ENCODE peak calls at places on chromosomes 11 and 22, in ten cellular contexts. O is brain microvascular endothelial cell; S is GM23338; U is PC-3; Z is astrocyte; P is thoracic aorta; A is Peyer's patch; D is lower lobe of right lung; F is transverse colon; V is CD8-positive, alpha-beta memory T cell. B is an unnamed sample.

GRCh38 chr11:56783448-56784041 is 35.0 kb upstream of the OR9G4 start:
- DNase-seq in O (peak), S (peak), U (peak), Z (peak), P (no peak), A (no peak), D (no peak), F (no peak), V (no peak), B (no peak)

GRCh38 chr11:64545605-64546004 is 45.4 kb upstream of the SLC22A12 start:
- DNase-seq in O (peak), S (no peak), U (peak), Z (peak), P (no peak), A (no peak), D (peak), F (no peak), V (no peak), B (no peak)

GRCh38 chr22:24325105-24325757 is 54.6 kb downstream of the SPECC1L start:
- DNase-seq in O (peak), S (peak), U (peak), Z (peak), P (no peak), A (no peak), D (no peak), F (no peak), V (no peak), B (no peak)

GRCh38 chr11:121886005-121886739 is 229.8 kb downstream of the BLID start:
- DNase-seq in O (no peak), S (no peak), U (no peak), Z (no peak), P (no peak), A (no peak), D (no peak), F (no peak), V (no peak), B (no peak)

GRCh38 chr22:24763872-24764485 is 10.5 kb downstream of the PIWIL3 start:
- DNase-seq in O (no peak), S (peak), U (no peak), Z (no peak), P (no peak), A (no peak), D (no peak), F (no peak), V (no peak), B (no peak)

GRCh38 chr22:36687516-36687915 is 16.0 kb downstream of the CACNG2 start:
- DNase-seq in O (no peak), S (no peak), U (no peak), Z (no peak), P (no peak), A (no peak), D (no peak), F (no peak), V (no peak), B (no peak)

GRCh38 chr11:108538022-108538424 is 39.8 kb upstream of the POGLUT3 start:
- DNase-seq in O (no peak), S (no peak), U (no peak), Z (no peak), P (no peak), A (peak), D (peak), F (peak), V (no peak), B (no peak)

GRCh38 chr11:87454246-87454645 is 416.5 kb downstream of the TMEM135 start:
- DNase-seq in O (peak), S (no peak), U (peak), Z (no peak), P (no peak), A (no peak), D (no peak), F (peak), V (no peak), B (no peak)

GRCh38 chr11:133531450-133531849 is 851 bp downstream of the OPCML start:
- DNase-seq in O (no peak), S (peak), U (no peak), Z (no peak), P (no peak), A (no peak), D (no peak), F (no peak), V (no peak), B (no peak)

GRCh38 chr22:37807410-37808293 is at the start of gene GCAT:
- DNase-seq in O (peak), S (peak), U (peak), Z (peak), P (peak), A (peak), D (peak), F (peak), V (peak), B (peak)

GRCh38 chr22:49289822-49290221 is 537.9 kb downstream of the BRD1 start:
- DNase-seq in O (no peak), S (no peak), U (no peak), Z (no peak), P (no peak), A (no peak), D (no peak), F (no peak), V (no peak), B (no peak)

GRCh38 chr11:124896821-124897391 is 759 bp downstream of the ROBO4 start:
- DNase-seq in O (no peak), S (no peak), U (no peak), Z (no peak), P (no peak), A (no peak), D (no peak), F (no peak), V (no peak), B (no peak)

GRCh38 chr11:62922189-62922589 is 1.0 kb upstream of the CHRM1 start:
- DNase-seq in O (no peak), S (no peak), U (no peak), Z (no peak), P (no peak), A (no peak), D (no peak), F (no peak), V (no peak), B (no peak)

GRCh38 chr11:44709281-44709562 is 17.5 kb upstream of the TSPAN18 start:
- DNase-seq in O (no peak), S (no peak), U (peak), Z (peak), P (no peak), A (peak), D (no peak), F (no peak), V (no peak), B (no peak)

DNA sequence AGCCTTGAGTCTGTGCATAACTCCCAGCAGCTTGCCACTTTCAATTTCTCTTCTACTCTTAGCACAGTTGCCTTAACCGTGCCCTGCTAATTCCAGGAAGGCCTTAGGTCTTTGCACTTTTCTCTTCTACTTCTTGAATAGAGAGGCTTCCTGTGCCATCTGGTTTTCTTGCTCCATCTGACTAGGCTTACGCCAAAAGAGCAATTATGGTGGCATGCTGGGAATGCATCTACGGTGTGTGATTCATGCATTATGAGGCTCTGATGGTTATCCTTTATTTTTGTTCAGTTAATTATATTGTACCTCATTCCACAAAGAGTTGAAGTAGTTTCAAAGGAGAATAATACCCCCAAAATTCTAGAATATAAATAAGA is 29.4 kb downstream of the SIK2 start:
- DNase-seq in O (peak), S (no peak), U (peak), Z (peak), P (no peak), A (no peak), D (no peak), F (no peak), V (no peak), B (no peak)
- H3K27ac ChIP-seq in O (no peak), S (no peak), U (no peak), Z (peak), P (no peak), A (no peak), D (no peak), F (no peak), V (no peak), B (peak)

GRCh38 chr11:58845342-58845741 is 838 bp upstream of the GLYATL2 start:
- DNase-seq in O (no peak), S (no peak), U (no peak), Z (no peak), P (no peak), A (no peak), D (no peak), F (no peak), V (no peak), B (no peak)
- H3K4me3 ChIP-seq in O (no peak), S (no peak), U (no peak), Z (no peak), P (no peak), A (no peak), D (no peak), F (no peak), V (no peak), B (no peak)

GRCh38 chr22:38840129-38840528 is 3.7 kb downstream of the NPTXR start:
- DNase-seq in O (no peak), S (peak), U (no peak), Z (no peak), P (no peak), A (no peak), D (no peak), F (no peak), V (no peak), B (no peak)
- H3K27ac ChIP-seq in O (no peak), S (no peak), U (no peak), Z (no peak), P (no peak), A (no peak), D (no peak), F (no peak), V (no peak), B (no peak)

GRCh38 chr11:21839870-21840269 is 353.0 kb upstream of the ANO5 start:
- DNase-seq in O (no peak), S (no peak), U (no peak), Z (no peak), P (no peak), A (no peak), D (no peak), F (no peak), V (no peak), B (no peak)
- H3K4me3 ChIP-seq in O (no peak), S (no peak), U (no peak), Z (no peak), P (no peak), A (no peak), D (no peak), F (no peak), V (no peak), B (no peak)

GRCh38 chr22:30027791-30028190 is 52.5 kb upstream of the HORMAD2 start:
- DNase-seq in O (no peak), S (no peak), U (no peak), Z (no peak), P (no peak), A (no peak), D (no peak), F (no peak), V (no peak), B (no peak)

GRCh38 chr22:30027169-30027568 is 53.1 kb upstream of the HORMAD2 start:
- DNase-seq in O (no peak), S (no peak), U (peak), Z (no peak), P (no peak), A (peak), D (peak), F (peak), V (no peak), B (no peak)

GRCh38 chr22:30025187-30025586 is 55.1 kb upstream of the HORMAD2 start:
- DNase-seq in O (no peak), S (peak), U (peak), Z (no peak), P (no peak), A (no peak), D (peak), F (no peak), V (no peak), B (no peak)

GRCh38 chr22:30028731-30029130 is 51.5 kb upstream of the HORMAD2 start:
- DNase-seq in O (no peak), S (no peak), U (no peak), Z (no peak), P (no peak), A (no peak), D (no peak), F (no peak), V (no peak), B (no peak)

GRCh38 chr22:30026751-30027150 is 53.5 kb upstream of the HORMAD2 start:
- DNase-seq in O (no peak), S (no peak), U (no peak), Z (no peak), P (no peak), A (no peak), D (no peak), F (no peak), V (no peak), B (no peak)
- H3K27ac ChIP-seq in O (no peak), S (no peak), U (peak), Z (no peak), P (no peak), A (peak), D (peak), F (peak), V (no peak), B (no peak)

GRCh38 chr11:118226781-118227180 is 2.0 kb upstream of the JAML start:
- DNase-seq in O (no peak), S (no peak), U (no peak), Z (no peak), P (no peak), A (no peak), D (no peak), F (no peak), V (no peak), B (no peak)

GRCh38 chr11:118223992-118224391 is 819 bp downstream of the JAML start:
- DNase-seq in O (no peak), S (no peak), U (no peak), Z (no peak), P (no peak), A (no peak), D (no peak), F (no peak), V (no peak), B (no peak)

GRCh38 chr11:118226294-118226693 is 1.5 kb upstream of the JAML start:
- DNase-seq in O (no peak), S (no peak), U (no peak), Z (peak), P (no peak), A (no peak), D (peak), F (no peak), V (no peak), B (no peak)

GRCh38 chr11:118223576-118223975 is 1.2 kb downstream of the JAML start:
- DNase-seq in O (no peak), S (no peak), U (no peak), Z (no peak), P (no peak), A (no peak), D (no peak), F (no peak), V (no peak), B (no peak)

GRCh38 chr11:118224512-118225180 is at the start of gene JAML:
- DNase-seq in O (no peak), S (no peak), U (no peak), Z (no peak), P (no peak), A (peak), D (no peak), F (peak), V (peak), B (peak)
- H3K4me3 ChIP-seq in O (no peak), S (no peak), U (no peak), Z (no peak), P (peak), A (peak), D (peak), F (no peak), V (peak), B (peak)

DNA sequence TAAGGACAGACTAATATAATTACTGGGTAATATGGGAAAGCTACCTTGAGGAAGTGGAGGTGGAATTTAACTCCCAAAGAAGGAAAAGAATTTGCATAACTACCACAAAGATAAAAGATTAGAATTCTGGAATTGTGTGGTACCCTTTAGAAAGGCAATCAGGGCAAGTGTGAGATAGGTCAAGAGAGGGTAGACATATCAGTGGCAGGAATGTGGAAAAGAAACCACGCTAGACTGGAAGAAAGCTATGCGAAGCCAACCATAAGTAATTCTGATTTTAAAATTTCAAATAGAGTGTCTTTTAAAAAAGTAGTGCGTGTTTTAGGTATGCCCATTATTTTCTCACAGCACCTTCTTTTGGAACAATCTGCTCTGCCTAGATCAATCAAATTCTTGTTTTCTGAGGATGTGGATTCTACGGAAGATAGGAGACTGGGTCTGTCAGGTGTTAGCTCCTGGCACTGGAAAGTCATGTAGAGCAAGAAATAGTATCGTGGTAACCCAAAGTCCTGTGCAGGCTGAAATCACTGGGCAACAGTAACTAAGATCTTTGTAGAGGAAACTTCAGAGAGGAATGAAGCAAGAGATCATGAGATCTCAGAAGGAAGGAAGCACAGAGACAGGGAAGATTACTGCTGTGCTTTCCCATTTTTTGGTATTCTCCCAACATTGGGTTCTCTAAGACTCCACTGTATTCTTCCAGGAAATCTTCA is 111.3 kb upstream of the MTMR2 start:
- DNase-seq in O (no peak), S (no peak), U (no peak), Z (no peak), P (no peak), A (no peak), D (no peak), F (no peak), V (no peak), B (no peak)
- H3K27ac ChIP-seq in O (no peak), S (no peak), U (peak), Z (no peak), P (no peak), A (no peak), D (peak), F (no peak), V (no peak), B (no peak)

GRCh38 chr11:111976614-111977140 is 39.5 kb downstream of the DIXDC1 start:
- DNase-seq in O (no peak), S (peak), U (peak), Z (peak), P (peak), A (no peak), D (peak), F (no peak), V (no peak), B (no peak)
- H3K4me3 ChIP-seq in O (peak), S (peak), U (peak), Z (peak), P (peak), A (peak), D (peak), F (peak), V (no peak), B (no peak)

GRCh38 chr11:65589444-65590239 is 6.0 kb downstream of the KCNK7 start:
- DNase-seq in O (no peak), S (no peak), U (no peak), Z (no peak), P (no peak), A (no peak), D (no peak), F (peak), V (no peak), B (no peak)

GRCh38 chr11:65590240-65590738 is 5.3 kb downstream of the KCNK7 start:
- DNase-seq in O (no peak), S (no peak), U (no peak), Z (no peak), P (no peak), A (no peak), D (no peak), F (peak), V (no peak), B (no peak)

GRCh38 chr11:65593518-65594414 is 1.8 kb downstream of the KCNK7 start:
- DNase-seq in O (no peak), S (peak), U (peak), Z (no peak), P (no peak), A (peak), D (no peak), F (peak), V (no peak), B (no peak)

GRCh38 chr11:65592840-65593517 is 2.6 kb downstream of the KCNK7 start:
- DNase-seq in O (no peak), S (no peak), U (no peak), Z (no peak), P (no peak), A (no peak), D (no peak), F (no peak), V (no peak), B (no peak)

DNA sequence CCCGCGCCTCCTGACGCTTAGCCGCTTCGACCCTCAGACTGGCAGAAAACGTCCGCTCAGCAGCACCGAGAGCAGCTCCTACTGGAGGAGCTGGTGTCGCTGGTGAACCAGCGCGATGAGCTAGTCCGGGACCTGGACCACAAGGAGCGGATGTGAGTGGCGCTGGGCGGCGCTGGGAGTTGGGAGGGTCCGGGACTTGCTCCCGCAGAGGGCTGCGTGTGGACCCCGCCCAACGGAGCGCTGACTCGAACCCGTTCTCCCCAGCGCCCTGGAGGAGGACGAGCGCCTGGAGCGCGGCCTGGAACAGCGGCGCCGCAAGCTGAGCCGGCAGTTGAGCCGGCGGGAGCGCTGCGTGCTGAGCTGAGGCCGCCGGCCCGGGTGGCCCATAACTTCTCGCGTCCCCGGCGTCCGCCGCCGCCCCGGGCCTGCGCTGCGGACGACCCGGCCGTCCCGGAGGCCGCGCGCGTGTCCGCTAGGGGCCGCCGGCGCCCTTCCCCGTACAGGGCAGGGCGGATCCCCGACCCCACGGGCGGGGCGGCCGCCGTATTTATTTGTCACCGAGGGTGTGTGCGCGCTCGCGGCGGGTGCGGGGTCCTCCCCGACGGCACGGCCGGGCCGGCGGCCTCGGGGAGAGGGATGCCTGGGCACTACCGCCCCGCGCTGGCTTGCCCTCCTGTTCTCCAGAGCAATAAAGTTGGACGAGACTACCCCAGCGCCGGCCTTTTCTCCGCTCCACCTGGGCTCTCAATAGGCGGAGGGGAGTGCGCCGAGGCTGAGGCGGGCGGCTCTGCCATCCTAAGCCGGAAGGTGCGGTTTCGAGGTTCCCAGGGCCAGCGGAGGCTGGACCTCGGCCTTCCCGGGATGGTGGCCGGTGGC is 3.4 kb downstream of the KCNK7 start:
- DNase-seq in O (no peak), S (peak), U (no peak), Z (peak), P (no peak), A (peak), D (no peak), F (peak), V (no peak), B (no peak)
- H3K27ac ChIP-seq in O (no peak), S (no peak), U (no peak), Z (peak), P (no peak), A (peak), D (peak), F (peak), V (no peak), B (no peak)